ENCODE peak calls at places on chromosome 17, in four cellular contexts. K is tibial nerve, T is right cardiac atrium, I is cardiac muscle cell. N is an unnamed sample.

GRCh38 chr17:42422412-42422957 is 571 bp downstream of the CAVIN1 start:
- DNase-seq in T (peak; percentile 76), K (no peak), I (peak; percentile 35), N (no peak)

GRCh38 chr17:78375401-78376079 is 2.9 kb upstream of the PGS1 start:
- DNase-seq in T (peak; percentile 66), I (peak; percentile 96), K (no peak), N (no peak)

GRCh38 chr17:5097101-5097834 is 14.4 kb downstream of the ZNF232 start:
- DNase-seq in K (no peak), T (peak; percentile 93), I (no peak), N (peak; percentile 67)

GRCh38 chr17:34763727-34764665 is 184.6 kb downstream of the TMEM132E start:
- DNase-seq in I (no peak), K (no peak), T (no peak), N (no peak)

GRCh38 chr17:79137015-79137770 is 62.6 kb downstream of the ENGASE start:
- DNase-seq in T (no peak), K (no peak), I (no peak), N (no peak)

GRCh38 chr17:66954632-66955031 is 9.9 kb upstream of the CACNG4 start:
- DNase-seq in K (no peak), I (no peak), T (no peak), N (no peak)

GRCh38 chr17:49890077-49890821 is 42.4 kb upstream of the TAC4 start:
- DNase-seq in I (peak; percentile 33), K (no peak), T (peak; percentile 81), N (peak; percentile 39)

GRCh38 chr17:82913304-82914043 is 73.7 kb upstream of the ZNF750 start:
- DNase-seq in I (no peak), K (no peak), T (peak; percentile 51), N (no peak)

GRCh38 chr17:7445011-7445927 is at the start of gene CHRNB1:
- DNase-seq in K (no peak), I (peak; percentile 46), T (peak; percentile 95), N (peak; percentile 88)

GRCh38 chr17:82031885-82032627 is 578 bp downstream of the RAC3 start:
- DNase-seq in I (no peak), T (no peak), K (no peak), N (no peak)

GRCh38 chr17:77555741-77556291 is 402.7 kb upstream of the TNRC6C start:
- DNase-seq in T (peak; percentile 70), I (peak; percentile 48), K (no peak), N (no peak)

GRCh38 chr17:59707971-59708425 is 544 bp downstream of the VMP1 start:
- DNase-seq in I (no peak), T (no peak), K (no peak), N (no peak)

GRCh38 chr17:2943971-2944370 is 119.4 kb downstream of the OR1D5 start:
- DNase-seq in I (peak; percentile 74), K (no peak), T (no peak), N (no peak)

GRCh38 chr17:20157078-20157360 is 147.9 kb downstream of the SPECC1 start:
- DNase-seq in T (no peak), K (no peak), I (no peak), N (no peak)

GRCh38 chr17:11240841-11241610 is at the start of gene SHISA6:
- DNase-seq in I (no peak), K (no peak), T (peak; percentile 46), N (no peak)

GRCh38 chr17:82257473-82257872 is 16.0 kb downstream of the CSNK1D start:
- DNase-seq in K (no peak), T (peak; percentile 81), I (peak; percentile 47), N (no peak)

GRCh38 chr17:46910179-46910927 is 12.6 kb upstream of the GOSR2 start:
- DNase-seq in K (no peak), T (no peak), I (no peak), N (no peak)

GRCh38 chr17:38341035-38341721 is 2.6 kb downstream of the GPR179 start:
- DNase-seq in I (peak; percentile 34), T (peak; percentile 87), K (peak; percentile 43), N (peak; percentile 71)

GRCh38 chr17:13437966-13438779 is 163.6 kb downstream of the HS3ST3A1 start:
- DNase-seq in I (no peak), T (no peak), K (no peak), N (no peak)

GRCh38 chr17:7380855-7381683 is at the start of gene TNK1:
- DNase-seq in T (peak; percentile 81), I (no peak), K (no peak), N (peak; percentile 48)

GRCh38 chr17:66904760-66905637 is 59.5 kb upstream of the CACNG4 start:
- DNase-seq in T (peak; percentile 83), K (no peak), I (peak; percentile 92), N (peak; percentile 19)

GRCh38 chr17:14997290-14997689 is 267.8 kb downstream of the PMP22 start:
- DNase-seq in K (no peak), I (no peak), T (no peak), N (no peak)

GRCh38 chr17:46167267-46167666 is 26.0 kb downstream of the KANSL1 start:
- DNase-seq in T (no peak), K (no peak), I (peak; percentile 38), N (no peak)

GRCh38 chr17:79910985-79911361 is 71.7 kb upstream of the CBX4 start:
- DNase-seq in I (no peak), K (no peak), T (peak; percentile 37), N (no peak)

GRCh38 chr17:51814521-51814920 is 344.0 kb downstream of the CA10 start:
- DNase-seq in I (no peak), K (no peak), T (no peak), N (no peak)

GRCh38 chr17:14352139-14352538 is 51.3 kb downstream of the HS3ST3B1 start:
- DNase-seq in T (no peak), K (no peak), I (no peak), N (no peak)

GRCh38 chr17:60248618-60249516 is 99.1 kb downstream of the CA4 start:
- DNase-seq in K (no peak), I (no peak), T (no peak), N (no peak)

GRCh38 chr17:50559674-50560184 is 786 bp upstream of the CACNA1G start:
- DNase-seq in K (no peak), I (peak; percentile 69), T (no peak), N (peak; percentile 42)

GRCh38 chr17:66841328-66841727 is 6.4 kb downstream of the CACNG5 start:
- DNase-seq in K (no peak), T (no peak), I (no peak), N (no peak)

GRCh38 chr17:50661795-50662391 is 27.2 kb downstream of the ABCC3 start:
- DNase-seq in T (no peak), K (no peak), I (peak; percentile 84), N (no peak)

GRCh38 chr17:81959362-81960129 is 1.4 kb downstream of the NOTUM start:
- DNase-seq in I (peak; percentile 57), T (peak; percentile 89), K (peak; percentile 52), N (peak; percentile 75)

GRCh38 chr17:77235370-77236080 is 94.8 kb downstream of the SEC14L1 start:
- DNase-seq in K (no peak), I (peak; percentile 94), T (peak; percentile 82), N (peak; percentile 45)

GRCh38 chr17:40909755-40910154 is 24.7 kb upstream of the KRT20 start:
- DNase-seq in T (no peak), I (peak; percentile 71), K (no peak), N (no peak)

GRCh38 chr17:31171711-31172110 is 76.9 kb downstream of the NF1 start:
- DNase-seq in K (no peak), I (no peak), T (no peak), N (no peak)

DNA sequence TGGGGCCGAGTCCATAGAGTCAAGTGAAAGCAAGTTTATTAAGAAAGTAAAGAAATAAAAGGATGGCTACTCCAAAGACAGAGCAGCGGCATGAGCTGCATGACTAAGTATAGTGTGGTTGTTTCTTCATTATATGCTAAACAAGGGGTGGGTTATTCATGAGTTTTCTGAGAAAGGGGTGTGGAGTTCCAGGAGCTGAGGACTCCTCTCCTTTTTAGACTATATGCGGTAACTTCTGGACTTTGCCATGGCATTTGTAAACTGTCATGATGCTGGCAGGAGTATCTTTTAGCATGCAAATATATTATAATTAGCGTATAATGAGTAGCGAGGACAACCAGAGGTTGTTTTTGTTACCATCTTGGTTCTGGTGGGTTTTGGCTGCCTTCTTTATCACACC is 820.0 kb downstream of the KCNJ2 start:
- DNase-seq in T (no peak), K (no peak), I (peak; percentile 28), N (no peak)
- H3K27ac ChIP-seq in T (no peak overlapping the region), K (no peak overlapping the region), I (no peak overlapping the region), N (no peak overlapping the region)

DNA sequence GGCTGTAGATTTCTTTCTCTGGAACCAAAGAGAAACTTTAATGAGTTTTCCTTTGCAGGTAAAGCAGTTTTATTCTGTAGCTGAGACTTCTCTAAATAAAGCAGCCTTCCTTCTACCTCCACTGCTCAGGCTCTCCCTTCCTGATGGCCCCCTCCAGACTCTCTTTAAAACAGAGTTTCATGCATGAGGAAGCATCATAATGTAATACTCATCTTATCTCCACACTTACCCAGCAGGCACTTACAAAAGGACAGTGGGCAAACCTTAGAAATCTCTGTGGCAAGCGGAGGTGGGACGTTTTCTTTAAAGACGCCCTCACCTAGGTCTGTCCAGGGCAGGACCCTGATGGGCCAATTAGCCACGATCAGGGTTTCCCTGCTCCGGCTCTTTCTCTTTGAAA is 239.3 kb downstream of the CCDC182 start:
- DNase-seq in K (no peak), I (no peak), T (no peak), N (no peak)
- H3K27ac ChIP-seq in K (no peak overlapping the region), I (peak overlapping the region; percentile 73), T (no peak overlapping the region), N (peak overlapping the region; percentile 66)

DNA sequence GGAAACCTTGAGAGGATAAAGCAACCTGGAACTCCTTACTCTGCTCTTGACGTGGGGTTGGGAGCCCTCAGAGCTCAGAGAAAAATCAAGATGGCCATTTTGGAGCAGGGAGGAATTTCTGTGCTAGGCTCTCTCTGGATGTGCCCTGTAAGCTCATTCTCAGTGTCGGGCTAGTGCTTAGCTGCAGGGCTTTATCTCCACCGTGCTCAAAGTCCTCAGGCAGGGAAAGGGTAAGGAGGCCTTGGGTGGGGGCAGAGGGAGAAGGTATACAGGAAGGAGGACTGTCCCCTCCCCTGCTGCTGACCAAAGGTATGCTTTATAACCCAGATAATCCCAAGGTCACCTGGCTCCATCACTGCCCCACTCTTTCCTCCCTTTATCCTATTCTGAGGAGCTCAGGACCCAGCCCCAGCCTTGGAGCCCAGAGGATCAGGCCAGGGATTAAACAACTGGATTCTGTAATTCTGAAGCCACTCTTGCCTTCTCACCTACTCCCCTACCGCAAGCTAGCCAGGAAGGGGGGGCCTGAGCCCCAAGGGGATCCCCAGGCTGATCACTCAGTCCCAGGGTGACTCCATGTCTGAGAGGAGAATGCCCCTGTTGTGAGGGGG is 1.1 kb downstream of the DHRS11 start:
- DNase-seq in T (no peak), K (no peak), I (no peak), N (no peak)
- H3K27ac ChIP-seq in T (no peak overlapping the region), K (no peak overlapping the region), I (no peak overlapping the region), N (no peak overlapping the region)

DNA sequence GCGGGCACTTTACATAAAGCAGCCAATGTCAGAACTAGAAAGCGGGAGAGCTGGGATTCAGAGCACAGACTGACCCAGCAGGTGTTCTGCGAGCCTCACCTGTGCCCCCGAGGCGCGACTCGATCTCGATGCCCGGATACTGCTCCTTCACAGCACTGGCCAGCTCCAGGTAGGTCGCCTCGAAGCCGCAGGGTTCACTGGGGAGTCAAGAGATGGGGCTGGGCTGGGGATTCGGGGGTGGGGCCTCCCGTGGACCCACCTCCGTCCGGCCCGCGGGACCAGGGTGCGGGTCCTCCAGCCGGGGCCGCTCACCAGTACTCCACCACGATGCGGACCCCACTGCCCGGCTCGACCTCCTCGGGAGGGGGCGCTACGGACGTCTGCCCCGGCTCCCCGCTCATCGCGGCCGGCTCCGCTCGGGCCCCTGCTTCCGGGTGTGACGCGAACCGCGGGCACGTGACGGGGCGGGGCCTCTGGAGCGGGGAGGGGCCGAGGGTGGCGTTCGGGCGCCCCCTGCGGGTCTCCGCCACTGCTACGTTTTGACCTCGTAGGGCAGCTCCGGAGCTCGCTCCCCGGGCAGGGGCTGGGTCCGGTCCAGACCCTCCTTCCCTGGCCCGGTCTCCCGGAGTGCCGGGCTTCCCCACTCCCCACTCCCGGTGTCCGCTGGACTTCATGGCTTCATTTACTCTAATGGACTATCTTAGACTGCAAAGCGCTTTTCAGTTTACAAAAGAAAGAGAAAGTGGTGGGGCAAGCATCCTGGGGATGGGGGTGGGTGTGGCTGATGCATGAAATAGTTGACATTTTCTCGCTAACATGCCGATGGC is at the start of gene MIEN1:
- DNase-seq in I (peak; percentile 87), T (peak; percentile 97), K (peak; percentile 85), N (peak; percentile 92)
- H3K27ac ChIP-seq in I (peak within 1 kb of the TSS; percentile 40), T (peak within 1 kb of the TSS; percentile 81), K (peak within 1 kb of the TSS; percentile 84), N (peak within 1 kb of the TSS; percentile 92)